ENCODE peak calls at places on chromosomes 1 and 21, in five cellular contexts. V is uterus, D is skeletal muscle cell, T is neural progenitor cell, H is stomach. I is an unnamed sample.
A peak's percentile ranks its signal among the peaks of the same experiment; 100 is the strongest.

GRCh38 chr1:155184835-155185782 is 11.5 kb downstream of the TRIM46 start:
- DNase-seq in T (no peak), V (no peak), D (no peak), H (peak; percentile 93), I (no peak)

GRCh38 chr1:229470406-229471043 is 36.6 kb upstream of the ACTA1 start:
- DNase-seq in T (no peak), V (no peak), H (no peak), D (no peak), I (no peak)

GRCh38 chr21:36059823-36060158 is 535 bp downstream of the SETD4 start:
- DNase-seq in V (no peak), H (peak; percentile 30), D (no peak), T (no peak), I (no peak)

GRCh38 chr1:79603862-79604261 is 597.3 kb upstream of the ADGRL4 start:
- DNase-seq in T (no peak), D (peak; percentile 56), H (no peak), V (no peak), I (no peak)

GRCh38 chr21:32826317-32827167 is 55.0 kb upstream of the PAXBP1 start:
- DNase-seq in T (peak; percentile 62), D (no peak), H (no peak), V (peak; percentile 31), I (peak; percentile 22)

GRCh38 chr1:169546087-169546995 is 39.9 kb downstream of the F5 start:
- DNase-seq in V (peak; percentile 65), D (peak; percentile 87), T (peak; percentile 87), H (peak; percentile 55), I (no peak)

GRCh38 chr1:115062542-115063004 is 26.7 kb downstream of the TSPAN2 start:
- DNase-seq in D (no peak), H (peak; percentile 64), T (no peak), V (peak; percentile 43), I (peak; percentile 61)

GRCh38 chr1:235421751-235422150 is 54.5 kb downstream of the TBCE start:
- DNase-seq in H (no peak), T (no peak), V (no peak), D (no peak), I (no peak)

GRCh38 chr1:87683557-87683956 is 354.9 kb downstream of the LMO4 start:
- DNase-seq in T (no peak), D (no peak), V (no peak), H (no peak), I (no peak)

GRCh38 chr1:29224438-29224837 is 6.3 kb downstream of the MECR start:
- DNase-seq in D (no peak), V (no peak), H (no peak), T (no peak), I (no peak)

GRCh38 chr1:203607169-203607873 is 19.3 kb upstream of the ATP2B4 start:
- DNase-seq in V (peak; percentile 74), H (peak; percentile 33), T (no peak), D (peak; percentile 84), I (no peak)

GRCh38 chr1:41479000-41479807 is 5.3 kb downstream of the EDN2 start:
- DNase-seq in H (no peak), T (no peak), D (no peak), V (peak; percentile 76), I (no peak)

GRCh38 chr1:219797683-219798082 is 130.7 kb downstream of the SLC30A10 start:
- DNase-seq in H (no peak), D (no peak), T (no peak), V (no peak), I (no peak)

GRCh38 chr1:229582011-229582694 is 23.6 kb upstream of the ABCB10 start:
- DNase-seq in T (no peak), H (peak; percentile 58), V (no peak), D (peak; percentile 31), I (no peak)

GRCh38 chr1:17069452-17070162 is 15.8 kb upstream of the SDHB start:
- DNase-seq in T (no peak), V (no peak), D (no peak), H (no peak), I (no peak)

GRCh38 chr1:225763815-225764548 is 13.6 kb upstream of the SRP9 start:
- DNase-seq in H (peak; percentile 20), T (no peak), V (no peak), D (no peak), I (no peak)